ENCODE peak calls at places on chromosomes 7 and 10, in ten cellular contexts. D is neural progenitor cell; R is A549; F is prostate gland; U is psoas muscle; J is PC-9; Y is WERI-Rb-1; M is body of pancreas; Q is CD4-positive, alpha-beta memory T cell; W is esophagus muscularis mucosa. P is an unnamed sample.

GRCh38 chr10:122044045-122044661 is 55.2 kb downstream of the TACC2 start:
- DNase-seq in U (peak), W (no peak), F (no peak), R (no peak), M (peak), Y (peak), J (peak), D (peak), Q (no peak), P (no peak)

GRCh38 chr10:125991009-125991788 is 94.8 kb downstream of the FANK1 start:
- DNase-seq in Q (no peak), M (no peak), F (no peak), U (no peak), Y (no peak), D (no peak), W (no peak), R (no peak), J (no peak), P (no peak)

GRCh38 chr7:113710310-113711106 is 208.3 kb downstream of the PPP1R3A start:
- DNase-seq in R (peak), Q (peak), U (no peak), Y (peak), F (peak), W (no peak), J (peak), D (peak), M (peak), P (peak)

GRCh38 chr10:56547163-56547562 is 186.1 kb upstream of the ZWINT start:
- DNase-seq in J (no peak), D (no peak), U (no peak), Y (no peak), Q (no peak), M (no peak), W (no peak), F (no peak), R (no peak), P (no peak)

GRCh38 chr7:47360301-47360900 is 221.5 kb downstream of the TNS3 start:
- DNase-seq in Q (no peak), F (no peak), M (no peak), Y (no peak), D (no peak), W (no peak), U (no peak), J (no peak), R (no peak), P (no peak)

GRCh38 chr10:100645111-100645510 is 100.3 kb upstream of the PAX2 start:
- DNase-seq in W (no peak), Y (no peak), D (no peak), R (no peak), Q (no peak), F (no peak), U (no peak), J (no peak), M (no peak), P (no peak)

GRCh38 chr7:81527651-81528050 is 242.2 kb downstream of the HGF start:
- DNase-seq in D (peak), J (no peak), Q (no peak), M (no peak), F (no peak), R (no peak), Y (no peak), U (no peak), W (no peak), P (no peak)

GRCh38 chr7:146486519-146486918 is 369.9 kb downstream of the CNTNAP2 start:
- DNase-seq in R (no peak), U (no peak), Q (no peak), D (no peak), M (no peak), Y (no peak), W (no peak), J (no peak), F (no peak), P (no peak)

GRCh38 chr10:104049497-104050250 is 36.0 kb downstream of the COL17A1 start:
- DNase-seq in Y (no peak), U (no peak), F (no peak), D (no peak), R (peak), W (no peak), J (peak), M (no peak), Q (no peak), P (no peak)

GRCh38 chr10:124706462-124706857 is 37.7 kb downstream of the FAM53B start:
- DNase-seq in Q (no peak), F (no peak), J (no peak), W (no peak), U (no peak), R (no peak), D (no peak), M (no peak), Y (no peak), P (no peak)

GRCh38 chr7:57201895-57202210 is 69.6 kb upstream of the ZNF479 start:
- DNase-seq in U (no peak), D (no peak), M (no peak), J (no peak), W (no peak), F (no peak), R (no peak), Y (no peak), Q (no peak), P (no peak)

GRCh38 chr10:132963430-132963960 is 21.1 kb upstream of the CFAP46 start:
- DNase-seq in F (no peak), W (no peak), J (no peak), D (no peak), Y (no peak), M (no peak), R (no peak), U (peak), Q (no peak), P (no peak)

GRCh38 chr7:149562602-149563001 is 65.0 kb upstream of the ZNF746 start:
- DNase-seq in U (no peak), Q (no peak), W (no peak), F (no peak), M (no peak), D (no peak), J (no peak), Y (no peak), R (no peak), P (no peak)

GRCh38 chr10:35739998-35740397 is 97.9 kb upstream of the FZD8 start:
- DNase-seq in R (no peak), W (peak), J (no peak), D (no peak), M (no peak), Y (no peak), U (no peak), F (no peak), Q (no peak), P (no peak)

GRCh38 chr10:132401396-132402168 is 4.6 kb downstream of the PWWP2B start:
- DNase-seq in J (no peak), M (no peak), F (no peak), W (no peak), Q (no peak), D (no peak), R (no peak), U (peak), Y (no peak), P (no peak)

GRCh38 chr7:77479536-77480088 is 57.5 kb upstream of the PTPN12 start:
- DNase-seq in J (peak), D (peak), M (no peak), F (peak), W (no peak), R (peak), U (no peak), Y (no peak), Q (no peak), P (no peak)

GRCh38 chr7:36207451-36208291 is 54.6 kb downstream of the EEPD1 start:
- DNase-seq in Q (peak), J (peak), F (no peak), U (peak), W (no peak), M (peak), Y (no peak), R (peak), D (no peak), P (no peak)

DNA sequence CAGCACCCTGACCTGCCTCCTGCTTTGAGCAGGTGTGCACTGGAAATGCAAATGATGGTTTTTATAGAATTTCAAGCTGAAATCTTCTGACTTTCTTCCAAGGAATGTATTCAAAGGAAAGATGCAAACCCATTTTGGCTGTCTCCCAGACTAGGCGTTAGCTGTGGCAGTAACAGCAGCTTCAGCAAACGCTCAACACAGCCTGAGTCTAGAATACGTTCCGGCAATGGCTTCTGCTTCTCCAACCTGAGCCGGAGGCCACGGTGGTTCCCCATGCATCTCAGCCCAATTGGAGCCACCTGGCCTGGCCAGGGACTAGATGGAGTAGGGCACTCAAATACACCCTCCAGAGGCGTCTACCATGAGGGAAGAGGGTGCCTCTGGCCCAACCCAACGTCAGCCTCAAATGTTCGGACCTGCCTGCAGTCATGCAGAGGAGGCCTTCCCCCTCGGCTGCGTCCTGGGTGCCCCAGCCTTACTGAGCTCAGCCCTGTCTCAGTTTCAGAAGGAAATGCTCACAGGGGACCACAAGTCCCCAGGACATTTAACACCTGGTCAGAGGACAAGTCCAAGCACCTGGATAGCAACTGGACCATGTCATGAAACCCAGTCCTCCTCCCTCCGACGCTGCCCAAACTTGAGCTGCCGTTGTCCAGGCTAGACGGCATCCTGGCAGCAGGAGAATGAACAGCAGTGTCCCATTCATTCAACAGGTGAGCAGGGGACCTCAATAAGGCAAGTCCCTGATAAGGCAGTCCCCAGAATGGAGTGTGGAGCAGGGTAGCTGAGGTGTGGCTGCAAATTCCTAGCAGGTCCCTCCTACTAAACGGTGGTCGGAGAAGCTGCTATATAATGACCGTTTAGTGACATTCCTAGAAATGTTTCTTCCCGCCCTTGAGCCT is 170.1 kb downstream of the PRKAG2 start:
- DNase-seq in F (no peak), J (no peak), R (no peak), Y (no peak), D (no peak), U (peak), W (no peak), M (no peak), Q (no peak), P (no peak)
- H3K4me3 ChIP-seq in F (no peak), J (no peak), R (no peak), Y (no peak), D (no peak), U (no peak), W (no peak), M (no peak), Q (no peak), P (no peak)

DNA sequence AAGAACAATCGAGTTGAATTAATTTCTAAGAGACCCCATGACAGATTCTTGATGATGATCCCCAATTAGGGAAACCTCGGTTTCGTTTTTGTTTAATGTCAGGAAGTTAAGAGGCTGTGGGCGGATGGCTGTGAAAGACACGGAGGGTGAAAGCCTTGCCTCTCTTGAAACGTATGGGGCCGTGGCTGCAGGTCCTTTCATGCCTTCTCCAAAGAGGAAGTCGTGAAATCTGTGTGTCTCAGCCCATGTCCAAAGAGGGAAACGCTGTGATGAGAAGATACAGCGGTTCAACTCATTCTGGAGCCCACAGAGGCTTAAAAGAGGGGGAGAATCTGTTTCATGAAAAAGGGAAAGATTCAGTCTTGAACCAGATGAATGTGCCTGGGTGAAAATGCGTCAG is 51.4 kb upstream of the CARD11 start:
- DNase-seq in W (no peak), D (no peak), J (no peak), F (no peak), Q (peak), R (no peak), M (peak), U (no peak), Y (no peak), P (no peak)
- H3K27ac ChIP-seq in W (no peak), D (no peak), J (no peak), F (no peak), Q (peak), R (no peak), M (no peak), U (no peak), Y (no peak), P (peak)

DNA sequence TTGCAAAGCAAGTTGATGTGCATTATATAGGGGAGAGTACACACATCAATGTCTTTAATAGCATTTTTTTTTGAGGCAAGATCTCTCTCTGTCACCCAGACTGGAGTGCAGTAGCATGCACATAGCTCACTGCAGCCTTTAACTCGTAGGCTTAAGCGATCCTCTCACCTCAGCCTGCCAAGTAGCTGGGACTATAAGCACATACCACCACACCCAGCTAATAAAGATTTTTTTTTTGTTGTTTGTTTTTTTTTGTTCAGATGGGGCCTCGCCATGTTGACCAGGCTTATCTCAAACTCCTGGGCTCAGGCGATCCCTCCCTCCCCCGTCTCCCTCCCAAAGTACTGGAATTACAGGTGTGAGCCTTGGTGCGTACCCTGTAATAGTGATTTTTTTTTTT is 1.5 kb downstream of the UMAD1 start:
- DNase-seq in F (peak), J (peak), Y (no peak), R (no peak), U (no peak), W (no peak), Q (no peak), D (no peak), M (peak), P (no peak)
- H3K4me3 ChIP-seq in F (peak), J (peak), Y (no peak), R (peak), U (peak), W (no peak), Q (no peak), D (peak), M (no peak), P (no peak)

DNA sequence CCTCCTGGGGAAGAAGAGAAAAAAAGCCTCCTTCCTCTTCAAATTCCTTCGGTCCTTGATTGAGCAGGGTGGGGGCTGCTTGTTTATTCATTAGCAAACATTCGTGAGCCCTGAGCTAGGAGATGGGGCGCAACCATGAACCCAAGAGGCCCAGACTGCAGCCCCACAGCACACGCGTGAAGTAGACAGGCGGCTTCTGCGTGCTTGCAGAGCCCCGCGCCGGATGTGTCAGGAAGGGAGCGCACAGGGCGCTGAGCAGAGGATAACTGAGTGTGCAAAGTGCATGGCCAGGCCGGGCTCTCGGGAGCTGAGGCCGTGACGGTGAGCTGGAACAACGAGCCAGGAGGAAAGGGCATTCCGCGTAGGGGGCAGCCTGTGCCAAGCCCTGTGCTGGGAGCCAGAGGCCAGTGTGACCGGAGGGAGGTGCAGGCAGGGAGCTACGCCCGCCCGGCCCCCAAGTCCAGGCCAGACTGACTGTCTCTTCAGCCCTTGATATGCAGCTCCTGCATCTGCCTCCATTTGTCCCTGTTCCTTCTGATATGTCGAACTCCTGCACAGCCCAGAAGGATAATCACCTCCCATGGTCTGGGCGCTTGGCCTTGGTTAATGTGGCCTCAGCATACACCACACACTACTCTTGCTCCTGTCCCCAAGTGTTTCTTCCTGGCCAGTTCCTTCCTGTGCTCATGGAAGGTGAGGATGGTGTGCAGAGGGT is 4.6 kb downstream of the FOXL3 start:
- DNase-seq in Q (no peak), J (no peak), Y (no peak), F (no peak), W (no peak), R (no peak), U (no peak), M (no peak), D (no peak), P (no peak)
- H3K27ac ChIP-seq in Q (no peak), J (no peak), Y (no peak), F (no peak), W (no peak), R (no peak), U (no peak), M (no peak), D (no peak), P (no peak)

DNA sequence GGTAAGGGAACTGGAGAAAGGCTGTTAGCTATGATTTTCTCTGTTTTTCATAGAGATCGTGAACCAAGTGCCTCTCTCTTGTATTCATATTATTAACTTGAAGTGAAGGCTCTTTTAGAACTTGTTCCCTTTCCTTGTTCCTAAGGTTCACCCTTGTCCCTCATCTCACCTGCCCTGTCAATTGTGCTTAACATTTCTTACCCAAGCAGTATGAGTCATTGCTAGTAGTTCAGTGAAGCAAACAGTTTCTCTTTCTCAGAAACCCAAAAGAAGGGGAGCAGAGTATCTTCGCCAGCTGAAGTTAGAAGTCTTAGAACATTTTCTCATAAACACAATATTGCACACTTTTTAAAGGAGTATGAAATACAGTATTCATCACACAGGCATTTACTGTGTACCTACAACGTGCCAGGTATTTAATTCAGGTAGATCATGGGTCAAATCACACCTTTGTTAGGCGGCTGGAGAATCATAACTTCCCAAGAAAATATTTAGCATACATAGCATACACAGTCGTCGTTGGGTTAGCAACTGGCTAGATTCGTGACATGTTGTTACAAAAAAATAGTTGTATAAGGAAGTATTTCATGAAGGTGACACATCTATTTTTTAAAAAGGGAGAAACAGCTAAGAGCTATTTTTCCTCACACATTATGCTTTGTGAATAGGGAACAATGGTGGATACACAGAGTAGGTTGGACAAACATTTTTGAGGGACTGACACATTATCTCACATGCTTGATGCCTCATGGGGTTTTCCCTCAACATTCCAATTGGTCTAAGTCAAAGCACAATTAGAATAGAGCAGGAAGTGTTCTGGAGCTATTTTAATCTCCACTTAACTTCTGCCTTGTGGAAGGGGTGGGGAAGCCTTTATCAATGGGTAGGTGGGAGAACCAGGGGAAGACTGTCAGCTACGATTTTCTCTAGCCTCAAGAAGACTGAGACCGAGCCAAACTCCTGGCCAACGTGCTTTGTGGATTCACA is 13.2 kb downstream of the HDAC9 start:
- DNase-seq in Y (no peak), J (peak), D (peak), W (no peak), Q (no peak), U (no peak), F (no peak), M (peak), R (peak), P (no peak)
- H3K4me3 ChIP-seq in Y (no peak), J (peak), D (no peak), W (no peak), Q (no peak), U (peak), F (no peak), M (no peak), R (no peak), P (no peak)

GRCh38 chr10:77388571-77388970 is 249.0 kb downstream of the KCNMA1 start:
- DNase-seq in M (no peak), D (no peak), Q (no peak), Y (no peak), F (no peak), R (no peak), W (no peak), J (no peak), U (no peak), P (no peak)
- H3K27ac ChIP-seq in M (no peak), D (no peak), Q (no peak), Y (no peak), F (no peak), R (peak), W (no peak), J (no peak), U (no peak), P (no peak)

P was measured in lung.